ENCODE peak calls at places on chromosomes 7 and 10, in nine cellular contexts. One of them, this sample, is unnamed.

GRCh38 chr10:18918545-18918944 is 130.1 kb upstream of the MALRD1 start:
- DNase-seq in body of pancreas: no peak
- DNase-seq in IMR-90: peak; percentile 98
- DNase-seq in heart left ventricle: no peak
- DNase-seq in spleen: no peak
- DNase-seq in suprapubic skin: no peak
- DNase-seq in ovary: no peak
- DNase-seq in Peyer's patch: no peak
- DNase-seq in transverse colon: no peak
- DNase-seq in this sample: no peak

GRCh38 chr10:129642427-129642826 is 175.4 kb downstream of the MGMT start:
- DNase-seq in body of pancreas: no peak
- DNase-seq in IMR-90: no peak
- DNase-seq in heart left ventricle: no peak
- DNase-seq in spleen: no peak
- DNase-seq in suprapubic skin: no peak
- DNase-seq in ovary: no peak
- DNase-seq in Peyer's patch: no peak
- DNase-seq in transverse colon: no peak
- DNase-seq in this sample: no peak

GRCh38 chr10:62095341-62096071 is 173.1 kb downstream of the RTKN2 start:
- DNase-seq in body of pancreas: no peak
- DNase-seq in IMR-90: peak; percentile 69
- DNase-seq in heart left ventricle: no peak
- DNase-seq in spleen: no peak
- DNase-seq in suprapubic skin: no peak
- DNase-seq in ovary: no peak
- DNase-seq in Peyer's patch: no peak
- DNase-seq in transverse colon: no peak
- DNase-seq in this sample: no peak

GRCh38 chr7:115088938-115089337 is 167.0 kb downstream of the MDFIC start:
- DNase-seq in body of pancreas: no peak
- DNase-seq in IMR-90: no peak
- DNase-seq in heart left ventricle: no peak
- DNase-seq in spleen: no peak
- DNase-seq in suprapubic skin: no peak
- DNase-seq in ovary: no peak
- DNase-seq in Peyer's patch: no peak
- DNase-seq in transverse colon: no peak
- DNase-seq in this sample: no peak

GRCh38 chr10:6423004-6423403 is 157.1 kb downstream of the PRKCQ start:
- DNase-seq in body of pancreas: no peak
- DNase-seq in IMR-90: peak; percentile 2
- DNase-seq in heart left ventricle: no peak
- DNase-seq in spleen: no peak
- DNase-seq in suprapubic skin: no peak
- DNase-seq in ovary: no peak
- DNase-seq in Peyer's patch: no peak
- DNase-seq in transverse colon: no peak
- DNase-seq in this sample: no peak

GRCh38 chr10:33331020-33331557 is 3.4 kb downstream of the NRP1 start:
- DNase-seq in body of pancreas: no peak
- DNase-seq in IMR-90: no peak
- DNase-seq in heart left ventricle: no peak
- DNase-seq in spleen: no peak
- DNase-seq in suprapubic skin: no peak
- DNase-seq in ovary: no peak
- DNase-seq in Peyer's patch: no peak
- DNase-seq in transverse colon: no peak
- DNase-seq in this sample: no peak

GRCh38 chr10:90847436-90847835 is 10.4 kb downstream of the HTR7 start:
- DNase-seq in body of pancreas: no peak
- DNase-seq in IMR-90: peak; percentile 37
- DNase-seq in heart left ventricle: no peak
- DNase-seq in spleen: no peak
- DNase-seq in suprapubic skin: no peak
- DNase-seq in ovary: no peak
- DNase-seq in Peyer's patch: no peak
- DNase-seq in transverse colon: no peak
- DNase-seq in this sample: no peak

GRCh38 chr10:28616514-28616913 is 60.8 kb upstream of the BAMBI start:
- DNase-seq in body of pancreas: no peak
- DNase-seq in IMR-90: no peak
- DNase-seq in heart left ventricle: no peak
- DNase-seq in spleen: no peak
- DNase-seq in suprapubic skin: no peak
- DNase-seq in ovary: no peak
- DNase-seq in Peyer's patch: no peak
- DNase-seq in transverse colon: no peak
- DNase-seq in this sample: no peak

GRCh38 chr7:14570750-14571607 is 331.6 kb downstream of the DGKB start:
- DNase-seq in body of pancreas: no peak
- DNase-seq in IMR-90: no peak
- DNase-seq in heart left ventricle: no peak
- DNase-seq in spleen: no peak
- DNase-seq in suprapubic skin: no peak
- DNase-seq in ovary: no peak
- DNase-seq in Peyer's patch: no peak
- DNase-seq in transverse colon: no peak
- DNase-seq in this sample: no peak

GRCh38 chr10:73247509-73248258 is 629 bp upstream of the DNAJC9 start:
- DNase-seq in body of pancreas: no peak
- DNase-seq in IMR-90: peak; percentile 33
- DNase-seq in heart left ventricle: no peak
- DNase-seq in spleen: no peak
- DNase-seq in suprapubic skin: no peak
- DNase-seq in ovary: no peak
- DNase-seq in Peyer's patch: no peak
- DNase-seq in transverse colon: no peak
- DNase-seq in this sample: no peak

GRCh38 chr7:102813256-102814024 is 64.6 kb downstream of the FAM185A start:
- DNase-seq in body of pancreas: no peak
- DNase-seq in IMR-90: no peak
- DNase-seq in heart left ventricle: no peak
- DNase-seq in spleen: no peak
- DNase-seq in suprapubic skin: no peak
- DNase-seq in ovary: no peak
- DNase-seq in Peyer's patch: no peak
- DNase-seq in transverse colon: no peak
- DNase-seq in this sample: no peak

DNA sequence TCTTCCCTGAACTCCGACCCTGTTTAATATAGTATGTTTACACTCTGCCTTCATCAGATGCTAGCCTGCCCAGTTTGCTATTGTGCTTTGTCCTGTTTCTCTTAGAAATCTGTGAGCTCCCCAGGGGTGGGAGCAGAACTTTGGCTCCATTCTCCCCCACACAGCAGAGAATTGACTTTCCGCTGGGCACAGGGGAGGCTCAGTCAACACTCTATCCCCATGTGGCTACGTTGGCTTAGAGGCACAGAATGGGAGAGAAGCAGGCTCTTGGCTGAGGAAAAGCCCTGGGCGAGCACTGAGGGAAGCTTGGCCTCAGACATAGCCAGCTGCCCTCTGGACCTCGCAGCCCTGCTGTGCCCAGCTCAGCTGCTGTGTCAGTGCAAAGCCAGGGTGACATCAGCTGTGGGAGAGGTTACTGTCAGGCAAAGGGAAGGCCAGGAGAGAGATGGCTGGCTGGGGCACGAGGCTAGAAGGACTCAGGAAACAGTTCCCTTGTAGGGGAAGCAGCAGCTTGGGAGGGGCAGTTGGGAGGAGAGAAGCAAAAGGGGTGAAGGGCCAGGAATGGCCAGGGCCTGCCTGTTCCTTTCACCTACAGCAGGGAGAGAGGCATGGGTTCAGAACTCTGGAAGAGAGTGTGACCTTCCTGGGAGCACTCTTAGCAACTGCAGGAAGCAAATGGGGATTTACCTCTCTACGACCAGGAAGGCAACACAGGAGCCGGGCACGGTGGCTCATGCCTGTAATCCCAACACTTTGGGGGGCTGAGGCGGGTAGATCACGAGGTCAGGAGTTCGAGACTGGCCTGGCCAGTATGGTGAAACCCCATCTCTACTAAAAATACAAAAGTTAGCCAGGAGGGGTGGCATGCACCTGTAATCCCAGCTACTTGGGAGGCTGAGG is 5.8 kb upstream of the SCD start:
- DNase-seq in body of pancreas: no peak
- DNase-seq in IMR-90: no peak
- DNase-seq in heart left ventricle: no peak
- DNase-seq in spleen: peak; percentile 77
- DNase-seq in suprapubic skin: no peak
- DNase-seq in ovary: no peak
- DNase-seq in Peyer's patch: peak; percentile 68
- DNase-seq in transverse colon: no peak
- DNase-seq in this sample: no peak
- TF ChIP-seq POLR2A in body of pancreas: no peak
- TF ChIP-seq POLR2A in IMR-90: no peak
- TF ChIP-seq POLR2A in heart left ventricle: no peak
- TF ChIP-seq POLR2A in spleen: no peak
- TF ChIP-seq POLR2A in suprapubic skin: no peak
- TF ChIP-seq POLR2A in ovary: no peak
- TF ChIP-seq POLR2A in Peyer's patch: no peak
- TF ChIP-seq POLR2A in transverse colon: no peak
- TF ChIP-seq POLR2A in this sample: no peak

DNA sequence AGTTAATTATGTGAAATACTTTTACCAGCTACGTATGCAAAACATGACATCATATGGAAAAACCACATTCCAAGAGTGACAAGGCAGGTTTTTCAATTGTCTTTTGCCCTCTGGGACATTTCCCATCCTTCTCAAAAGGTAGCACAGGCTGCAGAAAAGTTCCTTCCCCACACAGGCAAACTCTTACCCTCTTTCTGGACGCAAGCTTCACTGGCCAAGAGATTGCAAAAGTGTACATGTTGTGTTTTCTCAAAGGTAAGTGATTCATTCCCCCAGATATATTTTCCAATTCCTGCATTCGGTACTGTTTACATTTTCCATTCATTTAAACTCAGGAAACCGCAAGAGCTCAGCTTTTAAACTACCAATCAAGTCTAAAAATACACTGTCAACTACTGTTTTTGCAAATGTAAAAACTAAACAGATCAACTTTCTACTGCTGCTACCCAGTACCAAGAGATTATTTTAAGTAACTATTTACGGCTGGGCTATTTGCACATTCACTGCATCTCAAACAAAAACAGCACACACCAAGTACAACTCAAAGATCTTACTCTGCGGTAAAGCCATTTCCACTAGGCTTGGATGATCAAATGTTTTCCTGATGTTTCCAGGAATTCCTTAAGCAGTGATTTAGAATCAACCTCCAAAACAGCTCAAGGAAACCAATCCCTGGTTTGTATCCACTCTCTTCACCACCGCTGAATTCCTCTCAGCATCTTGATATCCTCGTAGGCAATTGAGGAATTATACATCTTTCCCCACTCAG is 233.6 kb upstream of the CCDC6 start:
- DNase-seq in body of pancreas: no peak
- DNase-seq in IMR-90: peak; percentile 72
- DNase-seq in heart left ventricle: no peak
- DNase-seq in spleen: no peak
- DNase-seq in suprapubic skin: no peak
- DNase-seq in ovary: no peak
- DNase-seq in Peyer's patch: no peak
- DNase-seq in transverse colon: no peak
- DNase-seq in this sample: no peak
- H3K27ac ChIP-seq in body of pancreas: peak overlapping the region; percentile 41
- H3K27ac ChIP-seq in IMR-90: no peak overlapping the region
- H3K27ac ChIP-seq in heart left ventricle: peak overlapping the region; percentile 76
- H3K27ac ChIP-seq in spleen: no peak overlapping the region
- H3K27ac ChIP-seq in suprapubic skin: peak overlapping the region; percentile 83
- H3K27ac ChIP-seq in ovary: no peak overlapping the region
- H3K27ac ChIP-seq in Peyer's patch: peak overlapping the region; percentile 83
- H3K27ac ChIP-seq in transverse colon: peak overlapping the region; percentile 86
- H3K27ac ChIP-seq in this sample: peak overlapping the region; percentile 72

DNA sequence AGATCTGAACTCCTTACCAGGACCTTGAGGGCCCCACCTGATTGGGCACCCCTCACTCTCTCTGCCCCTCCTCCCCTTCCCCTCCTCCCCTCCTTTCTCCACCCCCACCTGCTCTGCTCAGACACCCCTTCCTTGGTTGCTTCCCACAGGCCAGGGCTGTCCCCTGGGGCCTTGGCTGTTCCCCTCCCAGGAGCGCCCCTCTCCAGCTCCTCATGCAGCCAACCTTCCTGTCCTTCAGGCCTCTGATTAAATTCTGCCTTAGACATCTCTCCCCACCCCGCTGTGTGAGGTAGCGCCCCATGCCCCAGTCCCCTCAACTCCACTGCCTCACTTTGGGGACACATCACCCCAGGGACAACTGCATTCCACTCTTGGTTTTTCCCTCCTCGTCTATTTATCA is 32.4 kb downstream of the HTRA1 start:
- DNase-seq in body of pancreas: no peak
- DNase-seq in IMR-90: no peak
- DNase-seq in heart left ventricle: no peak
- DNase-seq in spleen: no peak
- DNase-seq in suprapubic skin: no peak
- DNase-seq in ovary: no peak
- DNase-seq in Peyer's patch: no peak
- DNase-seq in transverse colon: no peak
- DNase-seq in this sample: no peak
- H3K4me3 ChIP-seq in body of pancreas: no peak overlapping the region
- H3K4me3 ChIP-seq in IMR-90: no peak overlapping the region
- H3K4me3 ChIP-seq in heart left ventricle: no peak overlapping the region
- H3K4me3 ChIP-seq in spleen: no peak overlapping the region
- H3K4me3 ChIP-seq in suprapubic skin: no peak overlapping the region
- H3K4me3 ChIP-seq in ovary: no peak overlapping the region
- H3K4me3 ChIP-seq in Peyer's patch: no peak overlapping the region
- H3K4me3 ChIP-seq in transverse colon: no peak overlapping the region
- H3K4me3 ChIP-seq in this sample: no peak overlapping the region

DNA sequence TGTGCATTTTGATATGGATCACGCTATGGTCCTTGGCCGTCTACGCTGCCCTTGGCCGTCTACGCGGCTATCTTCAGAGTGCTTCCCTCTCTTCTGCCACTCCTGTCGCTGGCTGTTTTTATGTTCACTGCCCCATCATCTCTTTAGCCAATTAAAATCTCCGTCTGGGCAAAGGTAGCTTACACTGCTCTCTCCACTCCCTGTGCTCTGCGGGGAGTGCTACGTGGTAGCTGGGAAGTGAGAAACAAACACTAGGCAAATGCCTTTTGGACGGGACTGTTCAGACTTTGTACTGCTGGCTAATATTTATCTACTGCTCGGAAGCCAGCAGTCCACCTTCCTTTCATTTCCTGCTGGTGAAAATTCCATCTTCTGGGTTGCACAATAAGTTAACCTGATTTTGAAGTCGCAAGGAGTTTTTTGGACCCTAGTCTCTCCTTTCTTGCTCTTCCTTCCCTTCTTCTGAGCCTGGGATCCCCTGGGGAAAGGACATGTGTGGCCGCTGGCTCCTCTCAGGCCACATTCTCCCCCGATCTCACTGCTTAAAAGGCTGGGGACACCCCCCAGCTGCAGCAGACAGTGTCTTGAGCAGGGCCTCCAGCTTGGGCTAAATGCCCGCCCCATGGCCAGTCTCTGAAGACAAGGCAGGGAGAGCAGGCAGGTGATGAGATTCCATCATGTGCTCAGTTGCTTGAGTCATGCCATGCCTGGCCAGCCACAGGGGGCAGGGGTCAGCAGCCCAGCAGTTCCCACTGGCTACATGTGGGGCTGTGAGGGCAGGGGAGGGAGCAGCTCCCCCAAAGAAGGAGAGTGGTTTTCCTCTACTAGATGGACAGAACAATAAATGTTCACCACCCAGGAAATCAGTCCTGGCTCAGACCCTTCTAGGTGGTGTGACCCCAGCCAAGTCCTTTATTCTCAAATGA is 25.5 kb upstream of the RBM33 start:
- DNase-seq in body of pancreas: peak; percentile 84
- DNase-seq in IMR-90: peak; percentile 58
- DNase-seq in heart left ventricle: no peak
- DNase-seq in spleen: peak; percentile 43
- DNase-seq in suprapubic skin: no peak
- DNase-seq in ovary: no peak
- DNase-seq in Peyer's patch: peak; percentile 71
- DNase-seq in transverse colon: peak; percentile 76
- DNase-seq in this sample: no peak
- TF ChIP-seq POLR2A in body of pancreas: peak; percentile 70
- TF ChIP-seq POLR2A in IMR-90: no peak
- TF ChIP-seq POLR2A in heart left ventricle: no peak
- TF ChIP-seq POLR2A in spleen: no peak
- TF ChIP-seq POLR2A in suprapubic skin: no peak
- TF ChIP-seq POLR2A in ovary: no peak
- TF ChIP-seq POLR2A in Peyer's patch: no peak
- TF ChIP-seq POLR2A in transverse colon: peak; percentile 13
- TF ChIP-seq POLR2A in this sample: no peak

This sample was measured in tibial nerve.